ENCODE peak calls at places on chromosomes 7 and 10, in nine cellular contexts. U is CD4-positive, alpha-beta T cell; F is NB4; Z is WERI-Rb-1; M is EL; V is psoas muscle; R is brain microvascular endothelial cell; O is cerebellar nuclear complex; K is NCI-H1105. J is an unnamed sample.

GRCh38 chr7:98521089-98521692 is 95.9 kb upstream of the NPTX2 start:
- DNase-seq in U (no peak), F (no peak), Z (no peak), M (no peak), V (no peak), R (no peak), O (no peak), K (no peak), J (no peak)

GRCh38 chr7:51064688-51065087 is 251.9 kb downstream of the COBL start:
- DNase-seq in U (no peak), F (no peak), Z (no peak), M (no peak), V (no peak), R (no peak), O (no peak), K (no peak), J (no peak)

GRCh38 chr10:102117391-102118159 is 2.6 kb downstream of the LDB1 start:
- DNase-seq in U (peak; percentile 63), F (peak; percentile 91), Z (peak; percentile 72), M (peak; percentile 77), V (peak; percentile 78), R (no peak), O (peak; percentile 39), K (peak; percentile 47), J (peak; percentile 96)

GRCh38 chr7:71517940-71518339 is 386.0 kb downstream of the GALNT17 start:
- DNase-seq in U (no peak), F (no peak), Z (no peak), M (no peak), V (no peak), R (no peak), O (peak; percentile 9), K (no peak), J (no peak)

GRCh38 chr10:74981831-74982633 is 129.4 kb upstream of the SAMD8 start:
- DNase-seq in U (no peak), F (no peak), Z (peak; percentile 14), M (no peak), V (no peak), R (no peak), O (no peak), K (no peak), J (no peak)

GRCh38 chr10:1567742-1568495 is 169.4 kb downstream of the ADARB2 start:
- DNase-seq in U (no peak), F (no peak), Z (no peak), M (no peak), V (no peak), R (no peak), O (no peak), K (no peak), J (no peak)

GRCh38 chr7:34211003-34211402 is 305.7 kb downstream of the BMPER start:
- DNase-seq in U (no peak), F (no peak), Z (no peak), M (no peak), V (no peak), R (no peak), O (no peak), K (no peak), J (no peak)

GRCh38 chr10:34484164-34484563 is 330.9 kb downstream of the PARD3 start:
- DNase-seq in U (no peak), F (no peak), Z (no peak), M (no peak), V (no peak), R (no peak), O (no peak), K (no peak), J (no peak)

GRCh38 chr10:25023278-25023677 is 6.9 kb downstream of the THNSL1 start:
- DNase-seq in U (no peak), F (no peak), Z (no peak), M (no peak), V (no peak), R (peak; percentile 73), O (no peak), K (no peak), J (no peak)

GRCh38 chr7:157721468-157722136 is 384.8 kb downstream of the DNAJB6 start:
- DNase-seq in U (no peak), F (peak; percentile 24), Z (no peak), M (no peak), V (no peak), R (no peak), O (no peak), K (no peak), J (no peak)

GRCh38 chr10:9922123-9922685 is 1095.5 kb upstream of the CELF2 start:
- DNase-seq in U (no peak), F (no peak), Z (no peak), M (no peak), V (no peak), R (no peak), O (no peak), K (no peak), J (no peak)

GRCh38 chr10:12387561-12388210 is 38.3 kb downstream of the CAMK1D start:
- DNase-seq in U (no peak), F (no peak), Z (no peak), M (no peak), V (no peak), R (no peak), O (no peak), K (no peak), J (no peak)

GRCh38 chr7:112286294-112287086 is 80.0 kb downstream of the ZNF277 start:
- DNase-seq in U (no peak), F (no peak), Z (no peak), M (no peak), V (no peak), R (no peak), O (peak; percentile 44), K (peak; percentile 88), J (no peak)

GRCh38 chr10:78371118-78371517 is 337.5 kb downstream of the RPS24 start:
- DNase-seq in U (no peak), F (peak; percentile 5), Z (peak; percentile 80), M (no peak), V (no peak), R (no peak), O (no peak), K (no peak), J (no peak)

GRCh38 chr10:78865518-78865835 is 203.3 kb upstream of the ZMIZ1 start:
- DNase-seq in U (no peak), F (no peak), Z (no peak), M (no peak), V (no peak), R (no peak), O (peak; percentile 7), K (no peak), J (peak; percentile 68)

GRCh38 chr10:34161948-34162347 is 653.1 kb downstream of the PARD3 start:
- DNase-seq in U (no peak), F (no peak), Z (no peak), M (no peak), V (no peak), R (no peak), O (no peak), K (no peak), J (no peak)

J was measured in right cardiac atrium.